ENCODE peak calls at places on chromosome 9, in nine cellular contexts. U, P, X, G, O, Y, E, M and T are unnamed samples.

GRCh38 chr9:71627537-71627936 is 140.8 kb downstream of the CEMIP2 start:
- DNase-seq in Y (no peak), X (no peak), E (no peak), U (no peak), P (no peak), G (no peak), O (no peak), M (no peak), T (no peak)

GRCh38 chr9:71620806-71621205 is 147.5 kb downstream of the CEMIP2 start:
- DNase-seq in G (no peak), O (no peak), P (no peak), X (no peak), M (no peak), E (no peak), Y (no peak), U (no peak), T (no peak)

GRCh38 chr9:137114220-137114612 is 317 bp downstream of the DPP7 start:
- DNase-seq in M (no peak), P (no peak), G (no peak), U (no peak), X (no peak), O (no peak), E (no peak), Y (no peak), T (no peak)

GRCh38 chr9:117400131-117400530 is 14.7 kb downstream of the ASTN2 start:
- DNase-seq in E (no peak), O (no peak), U (no peak), Y (no peak), P (no peak), M (no peak), G (no peak), X (no peak), T (no peak)

GRCh38 chr9:15421532-15421931 is 1.1 kb upstream of the SNAPC3 start:
- DNase-seq in Y (no peak), X (no peak), U (no peak), M (no peak), O (peak), P (no peak), G (no peak), E (no peak), T (no peak)

GRCh38 chr9:23522952-23523351 is 303.1 kb downstream of the ELAVL2 start:
- DNase-seq in E (no peak), U (no peak), Y (no peak), X (no peak), M (no peak), P (no peak), O (no peak), G (no peak), T (no peak)

GRCh38 chr9:38391278-38392118 is 1.0 kb upstream of the ALDH1B1 start:
- DNase-seq in E (no peak), G (no peak), P (no peak), M (no peak), X (no peak), O (no peak), U (no peak), Y (no peak), T (no peak)

GRCh38 chr9:127123239-127123935 is 952 bp upstream of the ANGPTL2 start:
- DNase-seq in E (no peak), X (no peak), P (no peak), G (no peak), O (no peak), Y (no peak), U (no peak), M (no peak), T (no peak)

GRCh38 chr9:106878943-106879916 is 16.3 kb downstream of the ZNF462 start:
- DNase-seq in G (peak), P (no peak), X (no peak), M (no peak), E (peak), U (no peak), O (peak), Y (no peak), T (no peak)

GRCh38 chr9:6449645-6450044 is 36.6 kb downstream of the UHRF2 start:
- DNase-seq in U (no peak), X (no peak), O (no peak), E (peak), M (no peak), P (no peak), Y (no peak), G (no peak), T (no peak)

GRCh38 chr9:19409406-19410194 is 791 bp downstream of the ACER2 start:
- DNase-seq in P (peak), E (no peak), M (peak), X (peak), O (peak), Y (no peak), U (no peak), G (peak), T (peak)

GRCh38 chr9:95095619-95096355 is 221.7 kb downstream of the FANCC start:
- DNase-seq in X (peak), M (no peak), G (no peak), E (no peak), P (no peak), U (no peak), O (peak), Y (no peak), T (no peak)

GRCh38 chr9:100474082-100474949 is 1.4 kb downstream of the TMEFF1 start:
- DNase-seq in Y (no peak), G (no peak), P (no peak), E (peak), O (no peak), U (no peak), M (no peak), X (peak), T (peak)

GRCh38 chr9:125559894-125560293 is 147.1 kb downstream of the MAPKAP1 start:
- DNase-seq in G (no peak), O (no peak), E (no peak), Y (no peak), P (no peak), U (no peak), X (no peak), M (no peak), T (no peak)

GRCh38 chr9:127079741-127080140 is 42.7 kb downstream of the ANGPTL2 start:
- DNase-seq in G (no peak), M (no peak), O (no peak), E (no peak), P (no peak), U (no peak), Y (no peak), X (no peak), T (no peak)

GRCh38 chr9:12922209-12922914 is 147.5 kb downstream of the LURAP1L start:
- DNase-seq in X (no peak), U (no peak), O (no peak), G (no peak), P (no peak), E (no peak), Y (no peak), M (no peak), T (no peak)

GRCh38 chr9:13860926-13861325 is 453.0 kb downstream of the NFIB start:
- DNase-seq in U (no peak), E (no peak), X (no peak), P (no peak), Y (no peak), M (no peak), O (no peak), G (no peak), T (no peak)

GRCh38 chr9:132369421-132369820 is 14.6 kb upstream of the SETX start:
- DNase-seq in U (no peak), E (no peak), P (no peak), X (no peak), Y (no peak), M (no peak), O (no peak), G (no peak), T (no peak)

GRCh38 chr9:16126042-16126441 is 573.2 kb downstream of the CCDC171 start:
- DNase-seq in P (no peak), E (no peak), G (no peak), X (no peak), O (no peak), M (no peak), U (no peak), Y (no peak), T (no peak)